ENCODE peak calls at places on chromosome 10, in six cellular contexts. I, R, S, Q, U and K are unnamed samples.
A peak's percentile ranks its signal among the peaks of the same experiment; 100 is the strongest.

GRCh38 chr10:43863270-43863669 is 214.6 kb upstream of the ZNF32 start:
- ATAC-seq in I (no peak), R (no peak), S (no peak), Q (no peak), U (no peak), K (no peak)

GRCh38 chr10:5002013-5002727 is 1.5 kb downstream of the AKR1C2 start:
- ATAC-seq in I (no peak), R (no peak), S (no peak), Q (no peak), U (peak; percentile 9), K (no peak)

GRCh38 chr10:100792544-100792943 is 47.2 kb downstream of the PAX2 start:
- ATAC-seq in I (no peak), R (no peak), S (no peak), Q (no peak), U (no peak), K (no peak)

GRCh38 chr10:6037422-6037821 is 24.7 kb downstream of the IL2RA start:
- ATAC-seq in I (no peak), R (no peak), S (no peak), Q (no peak), U (no peak), K (no peak)

GRCh38 chr10:14749051-14749809 is 25.5 kb downstream of the FAM107B start:
- ATAC-seq in I (peak; percentile 51), R (no peak), S (peak; percentile 81), Q (peak; percentile 74), U (no peak), K (no peak)

GRCh38 chr10:68231916-68232315 is at the start of gene ATOH7:
- ATAC-seq in I (no peak), R (peak; percentile 14), S (no peak), Q (no peak), U (no peak), K (no peak)

GRCh38 chr10:31319602-31320178 is 674 bp downstream of the ZEB1 start:
- ATAC-seq in I (peak; percentile 20), R (peak; percentile 28), S (peak; percentile 1), Q (no peak), U (peak; percentile 44), K (peak; percentile 20)

GRCh38 chr10:22087365-22087738 is 83.8 kb upstream of the DNAJC1 start:
- ATAC-seq in I (no peak), R (no peak), S (no peak), Q (no peak), U (peak; percentile 29), K (no peak)

GRCh38 chr10:30238836-30239235 is 110.2 kb downstream of the MTPAP start:
- ATAC-seq in I (no peak), R (no peak), S (no peak), Q (no peak), U (no peak), K (no peak)

GRCh38 chr10:4343798-4344370 is 482.1 kb upstream of the AKR1E2 start:
- ATAC-seq in I (no peak), R (peak; percentile 45), S (no peak), Q (no peak), U (no peak), K (no peak)

GRCh38 chr10:117532451-117533107 is 10.0 kb upstream of the EMX2 start:
- ATAC-seq in I (no peak), R (no peak), S (no peak), Q (no peak), U (no peak), K (no peak)

GRCh38 chr10:4939224-4940072 is 23.8 kb upstream of the AKR1C1 start:
- ATAC-seq in I (peak; percentile 82), R (peak; percentile 73), S (no peak), Q (no peak), U (peak; percentile 25), K (no peak)

GRCh38 chr10:49166804-49167628 is 21.2 kb downstream of the TMEM273 start:
- ATAC-seq in I (no peak), R (no peak), S (no peak), Q (no peak), U (peak; percentile 15), K (no peak)

GRCh38 chr10:83078160-83078559 is 1061.1 kb upstream of the GHITM start:
- ATAC-seq in I (no peak), R (no peak), S (no peak), Q (no peak), U (no peak), K (no peak)

GRCh38 chr10:21173433-21173963 is 276.4 kb upstream of the NEBL start:
- ATAC-seq in I (peak; percentile 12), R (peak; percentile 12), S (no peak), Q (no peak), U (peak; percentile 13), K (peak; percentile 16)

GRCh38 chr10:91032614-91033248 is 111.8 kb upstream of the ANKRD1 start:
- ATAC-seq in I (no peak), R (peak; percentile 43), S (no peak), Q (no peak), U (no peak), K (peak; percentile 67)

GRCh38 chr10:48981310-48981907 is 41.8 kb upstream of the LRRC18 start:
- ATAC-seq in I (peak; percentile 97), R (peak; percentile 84), S (peak; percentile 88), Q (peak; percentile 75), U (peak; percentile 98), K (no peak)

GRCh38 chr10:78336402-78336791 is 302.7 kb downstream of the RPS24 start:
- ATAC-seq in I (no peak), R (no peak), S (no peak), Q (peak; percentile 44), U (no peak), K (no peak)

GRCh38 chr10:12160664-12161063 is 31.2 kb downstream of the SEC61A2 start:
- ATAC-seq in I (no peak), R (no peak), S (no peak), Q (no peak), U (no peak), K (no peak)

GRCh38 chr10:112907893-112908292 is 42.2 kb upstream of the TCF7L2 start:
- ATAC-seq in I (no peak), R (peak; percentile 40), S (no peak), Q (no peak), U (peak; percentile 26), K (no peak)

GRCh38 chr10:88181902-88182671 is 318.7 kb downstream of the PTEN start:
- ATAC-seq in I (no peak), R (no peak), S (peak; percentile 57), Q (no peak), U (no peak), K (no peak)

GRCh38 chr10:76133597-76134255 is 702.3 kb downstream of the LRMDA start:
- ATAC-seq in I (no peak), R (no peak), S (no peak), Q (no peak), U (no peak), K (no peak)

GRCh38 chr10:132249824-132250375 is 57.9 kb downstream of the STK32C start:
- ATAC-seq in I (no peak), R (no peak), S (no peak), Q (no peak), U (no peak), K (no peak)

GRCh38 chr10:132250456-132251223 is 57.1 kb downstream of the STK32C start:
- ATAC-seq in I (peak; percentile 18), R (no peak), S (no peak), Q (no peak), U (no peak), K (no peak)

GRCh38 chr10:132247943-132248342 is 59.8 kb downstream of the STK32C start:
- ATAC-seq in I (no peak), R (no peak), S (no peak), Q (no peak), U (peak; percentile 15), K (no peak)

GRCh38 chr10:132249232-132249724 is 58.5 kb downstream of the STK32C start:
- ATAC-seq in I (no peak), R (peak; percentile 49), S (no peak), Q (no peak), U (peak; percentile 21), K (no peak)

DNA sequence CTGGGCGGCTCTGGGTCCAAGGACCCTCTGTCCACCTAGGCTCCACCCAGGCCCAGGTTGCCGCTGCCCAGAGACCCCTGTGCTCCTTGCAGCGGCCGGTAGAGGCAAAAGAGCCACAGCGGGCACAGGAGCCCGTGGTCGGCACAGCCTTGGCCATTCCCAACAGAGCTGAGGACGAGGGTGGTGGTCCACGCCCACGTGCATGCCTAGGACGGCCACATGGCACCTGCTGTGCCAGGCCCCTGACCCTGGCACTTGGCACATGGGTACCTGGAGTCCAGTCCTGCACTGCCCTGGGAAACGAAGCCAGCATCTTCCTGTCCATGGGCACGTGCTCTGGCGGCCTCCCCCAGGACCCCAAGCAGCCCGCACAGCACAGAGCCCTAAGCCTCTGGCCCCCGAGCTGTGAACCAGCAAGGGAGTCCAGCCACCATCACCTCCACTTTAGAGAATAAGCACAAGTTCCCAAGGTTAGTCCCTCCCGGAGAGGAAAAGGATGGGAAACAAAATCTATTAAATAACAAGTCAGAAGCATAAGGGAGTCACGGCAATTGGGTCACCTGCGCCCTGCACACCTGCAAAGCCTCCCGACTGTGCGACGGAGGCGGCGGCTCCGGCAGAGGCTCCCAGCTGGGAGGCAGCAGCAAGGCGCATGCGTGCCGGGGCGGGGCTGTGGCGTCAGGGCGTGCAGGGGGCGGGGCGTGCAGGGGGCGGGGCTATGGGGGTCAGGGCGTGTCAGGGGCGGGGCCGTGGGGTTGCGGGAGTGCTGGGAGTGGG is 59.1 kb downstream of the STK32C start:
- ATAC-seq in I (no peak), R (peak; percentile 70), S (peak; percentile 73), Q (peak; percentile 49), U (peak; percentile 91), K (no peak)
- H3K4me3 ChIP-seq in I (no peak overlapping the region), R (peak overlapping the region; percentile 47), S (peak overlapping the region; percentile 49), Q (peak overlapping the region; percentile 27), U (no peak overlapping the region), K (peak overlapping the region; percentile 22)

GRCh38 chr10:103745264-103746247 is 109.8 kb downstream of the SH3PXD2A start:
- ATAC-seq in I (no peak), R (no peak), S (peak; percentile 57), Q (no peak), U (no peak), K (no peak)
- TF ChIP-seq EP300 in I (no peak), R (no peak), S (no peak), Q (no peak), U (no peak), K (no peak)

GRCh38 chr10:59580257-59580863 is 129.3 kb downstream of the SLC16A9 start:
- ATAC-seq in I (no peak), R (no peak), S (no peak), Q (no peak), U (no peak), K (no peak)

GRCh38 chr10:59578741-59579140 is 130.9 kb downstream of the SLC16A9 start:
- ATAC-seq in I (no peak), R (no peak), S (no peak), Q (no peak), U (no peak), K (no peak)

GRCh38 chr10:59578013-59578412 is 131.6 kb downstream of the SLC16A9 start:
- ATAC-seq in I (no peak), R (no peak), S (peak; percentile 62), Q (no peak), U (no peak), K (no peak)

DNA sequence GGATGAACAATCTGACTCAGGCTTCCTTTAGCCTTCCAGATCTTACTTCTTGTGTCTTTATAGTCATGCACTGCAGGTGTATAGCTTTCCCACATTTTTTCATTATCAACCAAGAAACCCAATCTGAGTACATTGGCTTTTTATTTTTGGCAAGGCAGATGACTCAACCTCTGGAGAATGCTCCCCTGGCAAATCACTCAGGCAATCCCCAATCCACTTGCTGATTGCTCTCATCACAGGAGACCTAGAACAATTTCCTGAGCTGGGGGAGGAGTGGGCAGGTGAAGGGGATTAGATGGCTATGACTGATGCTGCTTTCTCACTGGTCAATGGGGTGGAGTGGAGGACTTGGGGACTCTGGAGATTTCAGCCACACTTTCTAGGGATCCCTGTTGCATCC is 134.4 kb downstream of the SLC16A9 start:
- ATAC-seq in I (no peak), R (no peak), S (no peak), Q (no peak), U (no peak), K (no peak)
- H3K4me1 ChIP-seq in I (no peaks in the 10 kb centered on the region), R (no peaks in the 10 kb centered on the region), S (no peaks in the 10 kb centered on the region), Q (no peaks in the 10 kb centered on the region), U (no peaks in the 10 kb centered on the region), K (peaks cover 15% of the 10 kb centered on the region)

GRCh38 chr10:110340821-110341220 is 36.1 kb upstream of the SMNDC1 start:
- ATAC-seq in I (no peak), R (no peak), S (no peak), Q (no peak), U (no peak), K (no peak)
- H3K4me3 ChIP-seq in I (no peak overlapping the region), R (no peak overlapping the region), S (no peak overlapping the region), Q (no peak overlapping the region), U (no peak overlapping the region), K (no peak overlapping the region)